ENCODE peak calls at places on chromosomes 4 and X, in six cellular contexts. F, E, B, X, Q and G are unnamed samples.
A peak's percentile ranks its signal among the peaks of the same experiment; 100 is the strongest.

GRCh38 chrX:118420462-118420861 is 74.6 kb downstream of the WDR44 start:
- DNase-seq in F (no peak), E (peak; percentile 3), Q (no peak), B (peak; percentile 8), X (no peak), G (peak; percentile 20)

GRCh38 chr4:22957774-22958173 is 265.0 kb downstream of the GBA3 start:
- DNase-seq in F (no peak), Q (no peak), X (no peak), E (no peak), B (no peak), G (no peak)

GRCh38 chr4:56405016-56405415 is 17.7 kb upstream of the AASDH start:
- DNase-seq in B (no peak), X (no peak), F (no peak), Q (no peak), E (no peak), G (no peak)

GRCh38 chrX:64093761-64094160 is 111.7 kb downstream of the AMER1 start:
- DNase-seq in E (peak; percentile 25), B (peak; percentile 40), Q (peak; percentile 4), X (no peak), F (peak; percentile 13), G (peak; percentile 20)

GRCh38 chrX:107677501-107677901 is 49.2 kb downstream of the PRPS1 start:
- DNase-seq in X (no peak), Q (no peak), B (peak; percentile 52), E (peak; percentile 8), F (no peak), G (no peak)

GRCh38 chr4:95956094-95956493 is 116.2 kb downstream of the PDHA2 start:
- DNase-seq in B (no peak), E (no peak), X (no peak), F (no peak), Q (no peak), G (no peak)

GRCh38 chr4:70703695-70704332 is 15.5 kb downstream of the UTP3 start:
- DNase-seq in E (peak; percentile 70), B (peak; percentile 59), F (peak; percentile 48), Q (peak; percentile 43), X (peak; percentile 37), G (peak; percentile 51)

GRCh38 chr4:173415885-173416658 is 17.2 kb upstream of the SCRG1 start:
- DNase-seq in Q (peak; percentile 46), B (no peak), F (no peak), X (no peak), E (no peak), G (no peak)

GRCh38 chr4:98963538-98964433 is 31.7 kb upstream of the METAP1 start:
- DNase-seq in B (no peak), X (peak; percentile 4), E (no peak), Q (no peak), F (no peak), G (no peak)

GRCh38 chr4:10960386-10960785 is 275.8 kb upstream of the CLNK start:
- DNase-seq in X (no peak), E (no peak), F (no peak), Q (no peak), B (no peak), G (no peak)

GRCh38 chr4:7956306-7957112 is 16.8 kb upstream of the AFAP1 start:
- DNase-seq in B (no peak), X (no peak), F (peak; percentile 91), Q (no peak), E (peak; percentile 94), G (peak; percentile 95)